ENCODE peak calls at places on chromosomes 7 and 10, in six cellular contexts. One of them, this sample, is unnamed.

GRCh38 chr7:146249272-146249671 is 132.7 kb downstream of the CNTNAP2 start:
- DNase-seq in myocyte: no peak
- DNase-seq in AG04450: no peak
- DNase-seq in lower leg skin: no peak
- DNase-seq in small intestine: no peak
- DNase-seq in astrocyte of the spinal cord: no peak
- DNase-seq in this sample: no peak

GRCh38 chr10:62083868-62084267 is 182.4 kb downstream of the ARID5B start:
- DNase-seq in small intestine: peak; percentile 78
- DNase-seq in AG04450: peak; percentile 66
- DNase-seq in astrocyte of the spinal cord: peak; percentile 80
- DNase-seq in lower leg skin: no peak
- DNase-seq in myocyte: peak; percentile 83
- DNase-seq in this sample: peak; percentile 87

GRCh38 chr10:31936933-31937332 is 8.3 kb upstream of the ARHGAP12 start:
- DNase-seq in small intestine: peak; percentile 53
- DNase-seq in astrocyte of the spinal cord: no peak
- DNase-seq in myocyte: no peak
- DNase-seq in lower leg skin: no peak
- DNase-seq in AG04450: no peak
- DNase-seq in this sample: no peak

GRCh38 chr7:151351967-151352366 is 10.4 kb downstream of the NUB1 start:
- DNase-seq in lower leg skin: no peak
- DNase-seq in small intestine: peak; percentile 43
- DNase-seq in astrocyte of the spinal cord: no peak
- DNase-seq in AG04450: no peak
- DNase-seq in myocyte: no peak
- DNase-seq in this sample: no peak

GRCh38 chr7:86926732-86927131 is 132.7 kb downstream of the ELAPOR2 start:
- DNase-seq in myocyte: peak; percentile 68
- DNase-seq in small intestine: peak; percentile 32
- DNase-seq in astrocyte of the spinal cord: peak; percentile 44
- DNase-seq in AG04450: no peak
- DNase-seq in lower leg skin: no peak
- DNase-seq in this sample: peak; percentile 76

GRCh38 chr7:25014735-25015134 is 34.8 kb upstream of the OSBPL3 start:
- DNase-seq in astrocyte of the spinal cord: peak; percentile 70
- DNase-seq in small intestine: no peak
- DNase-seq in lower leg skin: no peak
- DNase-seq in myocyte: no peak
- DNase-seq in AG04450: peak; percentile 82
- DNase-seq in this sample: no peak

GRCh38 chr10:95247200-95247880 is 43.5 kb downstream of the PDLIM1 start:
- DNase-seq in myocyte: no peak
- DNase-seq in AG04450: peak; percentile 81
- DNase-seq in lower leg skin: no peak
- DNase-seq in small intestine: no peak
- DNase-seq in astrocyte of the spinal cord: peak; percentile 74
- DNase-seq in this sample: no peak

GRCh38 chr7:111067251-111067650 is 23.7 kb upstream of the LRRN3 start:
- DNase-seq in astrocyte of the spinal cord: no peak
- DNase-seq in AG04450: no peak
- DNase-seq in lower leg skin: no peak
- DNase-seq in small intestine: no peak
- DNase-seq in myocyte: no peak
- DNase-seq in this sample: no peak

GRCh38 chr10:3534433-3534832 is 250.6 kb downstream of the KLF6 start:
- DNase-seq in lower leg skin: no peak
- DNase-seq in small intestine: no peak
- DNase-seq in AG04450: no peak
- DNase-seq in myocyte: no peak
- DNase-seq in astrocyte of the spinal cord: no peak
- DNase-seq in this sample: no peak

GRCh38 chr7:125675628-125676027 is 746.0 kb upstream of the POT1 start:
- DNase-seq in astrocyte of the spinal cord: no peak
- DNase-seq in AG04450: no peak
- DNase-seq in myocyte: no peak
- DNase-seq in lower leg skin: no peak
- DNase-seq in small intestine: no peak
- DNase-seq in this sample: no peak

GRCh38 chr10:97013983-97014382 is 171.8 kb downstream of the SLIT1 start:
- DNase-seq in lower leg skin: no peak
- DNase-seq in myocyte: no peak
- DNase-seq in AG04450: no peak
- DNase-seq in small intestine: no peak
- DNase-seq in astrocyte of the spinal cord: no peak
- DNase-seq in this sample: no peak

GRCh38 chr10:120423350-120424197 is 33.5 kb upstream of the PLPP4 start:
- DNase-seq in myocyte: peak; percentile 38
- DNase-seq in AG04450: no peak
- DNase-seq in small intestine: peak; percentile 54
- DNase-seq in lower leg skin: no peak
- DNase-seq in astrocyte of the spinal cord: peak; percentile 91
- DNase-seq in this sample: peak; percentile 68

This sample was measured in NCI-H69.